ENCODE peak calls at places on chromosomes 4 and X, in seven cellular contexts. One of them, this sample, is unnamed.

GRCh38 chr4:87211249-87211952 is 9.0 kb downstream of the KLHL8 start:
- DNase-seq in natural killer cell: no peak
- DNase-seq in Caco-2: no peak
- DNase-seq in cardiac muscle cell: peak; percentile 17
- DNase-seq in D721Med: no peak
- DNase-seq in upper lobe of right lung: no peak
- DNase-seq in SK-N-SH: no peak
- DNase-seq in this sample: no peak

GRCh38 chrX:155108427-155108826 is 37.1 kb downstream of the BRCC3 start:
- DNase-seq in D721Med: no peak
- DNase-seq in Caco-2: no peak
- DNase-seq in cardiac muscle cell: no peak
- DNase-seq in SK-N-SH: no peak
- DNase-seq in natural killer cell: no peak
- DNase-seq in upper lobe of right lung: no peak
- DNase-seq in this sample: no peak

GRCh38 chr4:120718979-120719566 is 203.5 kb downstream of the PRDM5 start:
- DNase-seq in SK-N-SH: peak; percentile 34
- DNase-seq in natural killer cell: no peak
- DNase-seq in upper lobe of right lung: no peak
- DNase-seq in D721Med: no peak
- DNase-seq in cardiac muscle cell: peak; percentile 66
- DNase-seq in Caco-2: no peak
- DNase-seq in this sample: peak; percentile 28

GRCh38 chr4:108619372-108620100 is 840 bp upstream of the RPL34 start:
- DNase-seq in SK-N-SH: no peak
- DNase-seq in upper lobe of right lung: no peak
- DNase-seq in natural killer cell: no peak
- DNase-seq in Caco-2: no peak
- DNase-seq in cardiac muscle cell: no peak
- DNase-seq in D721Med: no peak
- DNase-seq in this sample: no peak

GRCh38 chr4:119037709-119038463 is 97.7 kb upstream of the MYOZ2 start:
- DNase-seq in natural killer cell: no peak
- DNase-seq in Caco-2: no peak
- DNase-seq in upper lobe of right lung: no peak
- DNase-seq in SK-N-SH: no peak
- DNase-seq in cardiac muscle cell: peak; percentile 54
- DNase-seq in D721Med: no peak
- DNase-seq in this sample: no peak

GRCh38 chr4:5470318-5470889 is 238.0 kb downstream of the EVC2 start:
- DNase-seq in SK-N-SH: no peak
- DNase-seq in cardiac muscle cell: no peak
- DNase-seq in D721Med: no peak
- DNase-seq in natural killer cell: no peak
- DNase-seq in Caco-2: no peak
- DNase-seq in upper lobe of right lung: no peak
- DNase-seq in this sample: no peak

GRCh38 chrX:30659421-30659820 is 6.2 kb downstream of the GK start:
- DNase-seq in Caco-2: no peak
- DNase-seq in SK-N-SH: no peak
- DNase-seq in cardiac muscle cell: peak; percentile 85
- DNase-seq in upper lobe of right lung: no peak
- DNase-seq in D721Med: no peak
- DNase-seq in natural killer cell: no peak
- DNase-seq in this sample: no peak

GRCh38 chr4:118905546-118905945 is 16.9 kb downstream of the SYNPO2 start:
- DNase-seq in cardiac muscle cell: peak; percentile 45
- DNase-seq in natural killer cell: no peak
- DNase-seq in upper lobe of right lung: no peak
- DNase-seq in Caco-2: no peak
- DNase-seq in SK-N-SH: no peak
- DNase-seq in D721Med: no peak
- DNase-seq in this sample: no peak

GRCh38 chr4:183798249-183798920 is 106.7 kb upstream of the STOX2 start:
- DNase-seq in upper lobe of right lung: peak; percentile 77
- DNase-seq in cardiac muscle cell: no peak
- DNase-seq in natural killer cell: no peak
- DNase-seq in D721Med: no peak
- DNase-seq in Caco-2: no peak
- DNase-seq in SK-N-SH: no peak
- DNase-seq in this sample: no peak

GRCh38 chr4:135277116-135277979 is 1075.8 kb upstream of the PABPC4L start:
- DNase-seq in cardiac muscle cell: peak; percentile 28
- DNase-seq in D721Med: no peak
- DNase-seq in upper lobe of right lung: no peak
- DNase-seq in Caco-2: no peak
- DNase-seq in natural killer cell: no peak
- DNase-seq in SK-N-SH: no peak
- DNase-seq in this sample: no peak

GRCh38 chr4:38896940-38897339 is 29.3 kb downstream of the FAM114A1 start:
- DNase-seq in SK-N-SH: no peak
- DNase-seq in Caco-2: no peak
- DNase-seq in upper lobe of right lung: no peak
- DNase-seq in D721Med: no peak
- DNase-seq in natural killer cell: no peak
- DNase-seq in cardiac muscle cell: no peak
- DNase-seq in this sample: no peak

DNA sequence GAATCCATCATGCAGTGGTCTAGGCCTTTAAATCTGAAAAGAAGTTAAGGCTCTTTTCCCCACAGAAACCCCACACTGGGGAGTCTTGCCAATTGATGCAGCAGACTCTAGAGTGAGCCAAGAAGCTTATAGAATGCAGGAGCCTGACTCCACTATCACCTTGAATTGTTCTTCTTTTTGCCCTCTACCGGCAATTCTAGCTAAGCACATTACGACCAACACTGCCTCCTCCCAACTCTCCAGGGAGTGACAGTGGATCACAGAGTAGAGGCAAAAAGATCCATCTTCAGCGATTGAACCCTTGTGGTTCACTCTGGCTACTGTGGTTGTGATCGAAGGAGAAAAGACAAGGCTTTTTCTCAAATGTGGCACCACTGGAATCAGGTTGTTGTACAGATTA is 331.5 kb downstream of the NKX6-1 start:
- DNase-seq in D721Med: peak; percentile 19
- DNase-seq in upper lobe of right lung: no peak
- DNase-seq in cardiac muscle cell: no peak
- DNase-seq in Caco-2: no peak
- DNase-seq in natural killer cell: no peak
- DNase-seq in SK-N-SH: no peak
- DNase-seq in this sample: no peak
- TF ChIP-seq CTCF in D721Med: peak; percentile 71
- TF ChIP-seq CTCF in upper lobe of right lung: no peak
- TF ChIP-seq CTCF in cardiac muscle cell: no peak
- TF ChIP-seq CTCF in Caco-2: no peak
- TF ChIP-seq CTCF in natural killer cell: no peak
- TF ChIP-seq CTCF in SK-N-SH: peak; percentile 25
- TF ChIP-seq CTCF in this sample: peak; percentile 47

GRCh38 chr4:186949847-186950246 is 226.2 kb upstream of the FAT1 start:
- DNase-seq in upper lobe of right lung: no peak
- DNase-seq in Caco-2: no peak
- DNase-seq in D721Med: no peak
- DNase-seq in SK-N-SH: no peak
- DNase-seq in natural killer cell: no peak
- DNase-seq in cardiac muscle cell: no peak
- DNase-seq in this sample: no peak

GRCh38 chr4:186946140-186946539 is 222.5 kb upstream of the FAT1 start:
- DNase-seq in SK-N-SH: no peak
- DNase-seq in Caco-2: no peak
- DNase-seq in D721Med: no peak
- DNase-seq in natural killer cell: no peak
- DNase-seq in cardiac muscle cell: no peak
- DNase-seq in upper lobe of right lung: no peak
- DNase-seq in this sample: no peak

GRCh38 chr4:186952709-186953108 is 229.1 kb upstream of the FAT1 start:
- DNase-seq in cardiac muscle cell: no peak
- DNase-seq in Caco-2: no peak
- DNase-seq in SK-N-SH: no peak
- DNase-seq in natural killer cell: no peak
- DNase-seq in D721Med: no peak
- DNase-seq in upper lobe of right lung: no peak
- DNase-seq in this sample: no peak

GRCh38 chr4:186946682-186947294 is 223.1 kb upstream of the FAT1 start:
- DNase-seq in SK-N-SH: peak; percentile 46
- DNase-seq in D721Med: no peak
- DNase-seq in upper lobe of right lung: no peak
- DNase-seq in natural killer cell: no peak
- DNase-seq in cardiac muscle cell: peak; percentile 32
- DNase-seq in Caco-2: peak; percentile 72
- DNase-seq in this sample: no peak

GRCh38 chr4:186948361-186949291 is 225.0 kb upstream of the FAT1 start:
- DNase-seq in upper lobe of right lung: no peak
- DNase-seq in natural killer cell: no peak
- DNase-seq in D721Med: no peak
- DNase-seq in cardiac muscle cell: peak; percentile 41
- DNase-seq in SK-N-SH: peak; percentile 55
- DNase-seq in Caco-2: no peak
- DNase-seq in this sample: peak; percentile 41
- TF ChIP-seq CTCF in upper lobe of right lung: peak; percentile 27
- TF ChIP-seq CTCF in natural killer cell: no peak
- TF ChIP-seq CTCF in D721Med: peak; percentile 44
- TF ChIP-seq CTCF in cardiac muscle cell: peak; percentile 60
- TF ChIP-seq CTCF in SK-N-SH: peak; percentile 50
- TF ChIP-seq CTCF in Caco-2: peak; percentile 31
- TF ChIP-seq CTCF in this sample: peak; percentile 55

GRCh38 chrX:95760356-95760755 is 924.3 kb upstream of the DIAPH2 start:
- DNase-seq in D721Med: no peak
- DNase-seq in natural killer cell: no peak
- DNase-seq in upper lobe of right lung: no peak
- DNase-seq in cardiac muscle cell: no peak
- DNase-seq in SK-N-SH: no peak
- DNase-seq in Caco-2: no peak
- DNase-seq in this sample: no peak

GRCh38 chrX:95764972-95765451 is 919.6 kb upstream of the DIAPH2 start:
- DNase-seq in Caco-2: no peak
- DNase-seq in cardiac muscle cell: peak; percentile 65
- DNase-seq in SK-N-SH: peak; percentile 14
- DNase-seq in upper lobe of right lung: no peak
- DNase-seq in D721Med: peak; percentile 8
- DNase-seq in natural killer cell: no peak
- DNase-seq in this sample: peak; percentile 1

DNA sequence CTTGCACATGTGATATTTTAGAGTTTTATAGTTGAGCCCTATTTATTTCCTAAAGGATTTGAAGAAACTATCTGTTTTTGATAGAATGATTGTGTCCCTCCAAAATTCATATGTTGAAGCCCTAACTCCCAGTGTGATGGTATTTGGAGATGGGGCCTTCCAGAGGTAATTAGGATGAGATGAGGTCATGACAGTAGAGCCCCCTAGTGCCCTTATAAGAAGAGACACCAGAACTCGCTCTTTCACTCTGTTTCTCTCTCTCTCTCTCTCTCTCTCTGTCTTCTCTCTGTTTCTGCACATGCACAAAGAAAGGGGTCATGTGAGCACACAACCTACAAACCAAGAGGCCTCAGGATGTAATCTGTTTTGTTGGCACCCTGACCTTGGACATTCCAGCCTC is 921.9 kb upstream of the DIAPH2 start:
- DNase-seq in natural killer cell: no peak
- DNase-seq in cardiac muscle cell: no peak
- DNase-seq in SK-N-SH: no peak
- DNase-seq in Caco-2: no peak
- DNase-seq in upper lobe of right lung: no peak
- DNase-seq in D721Med: no peak
- DNase-seq in this sample: no peak
- TF ChIP-seq CTCF in natural killer cell: no peak
- TF ChIP-seq CTCF in cardiac muscle cell: no peak
- TF ChIP-seq CTCF in SK-N-SH: peak; percentile 31
- TF ChIP-seq CTCF in Caco-2: peak; percentile 28
- TF ChIP-seq CTCF in upper lobe of right lung: no peak
- TF ChIP-seq CTCF in D721Med: peak; percentile 29
- TF ChIP-seq CTCF in this sample: peak; percentile 39

DNA sequence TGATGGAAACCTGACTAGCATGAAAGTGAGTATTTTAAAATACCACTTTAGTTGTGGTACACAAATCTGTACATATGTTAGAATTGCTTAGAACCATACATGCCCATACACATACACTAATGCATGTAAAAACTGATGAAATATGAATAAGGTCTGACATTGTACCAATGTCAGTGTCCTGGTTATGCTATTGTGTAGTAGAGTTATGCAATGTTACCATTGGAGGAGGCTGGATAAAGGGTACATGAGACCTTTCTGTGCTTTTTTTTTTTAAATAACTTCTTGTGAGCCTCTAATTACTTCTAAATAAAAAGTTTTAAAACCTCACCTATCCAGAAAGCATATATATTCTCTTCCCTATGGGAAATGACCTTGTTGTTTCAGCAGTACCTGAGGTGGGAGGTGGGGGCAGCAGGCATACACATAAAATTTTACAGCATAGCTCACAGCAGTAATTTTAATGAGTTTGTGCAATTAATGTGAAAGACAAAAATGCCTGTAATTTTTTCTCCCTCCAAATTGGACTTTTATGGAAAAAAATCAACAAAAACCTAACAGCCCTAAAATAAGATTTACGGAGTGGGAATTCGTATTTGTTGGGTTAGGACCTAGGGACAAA is 97.6 kb downstream of the RAP1GDS1 start:
- DNase-seq in natural killer cell: no peak
- DNase-seq in upper lobe of right lung: no peak
- DNase-seq in Caco-2: no peak
- DNase-seq in cardiac muscle cell: no peak
- DNase-seq in SK-N-SH: no peak
- DNase-seq in D721Med: no peak
- DNase-seq in this sample: no peak
- TF ChIP-seq CTCF in natural killer cell: no peak
- TF ChIP-seq CTCF in upper lobe of right lung: no peak
- TF ChIP-seq CTCF in Caco-2: no peak
- TF ChIP-seq CTCF in cardiac muscle cell: no peak
- TF ChIP-seq CTCF in SK-N-SH: no peak
- TF ChIP-seq CTCF in D721Med: no peak
- TF ChIP-seq CTCF in this sample: no peak

DNA sequence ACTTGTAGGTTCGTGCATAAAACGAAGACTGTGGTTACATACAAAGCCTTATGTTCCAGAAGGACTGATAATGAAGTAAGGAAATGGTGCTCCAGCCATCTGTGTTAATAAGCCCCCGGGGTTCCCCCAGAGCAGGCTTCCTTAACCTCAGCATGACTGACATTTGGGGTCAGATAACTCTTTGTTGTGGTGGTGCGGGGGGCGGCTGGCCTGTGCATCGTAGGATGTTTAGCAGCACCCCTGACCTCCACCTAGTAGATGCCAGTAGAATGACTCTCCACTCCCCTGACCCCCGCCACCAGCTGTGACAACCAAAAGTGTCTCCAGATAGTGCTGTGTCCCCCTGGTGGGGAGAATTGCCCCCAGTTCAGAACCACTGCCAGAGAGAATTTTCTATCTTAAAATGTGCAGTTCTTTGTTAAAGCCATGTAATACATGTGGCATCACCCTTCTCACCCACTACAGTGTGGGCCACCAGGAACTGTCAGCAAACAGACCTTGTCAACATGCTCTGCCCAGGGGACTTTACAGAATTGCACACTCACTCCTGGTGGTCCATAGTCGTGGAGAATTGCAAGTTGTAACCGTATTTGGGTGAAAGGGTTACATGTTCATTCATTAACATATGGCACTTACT is 7.5 kb downstream of the SH3KBP1 start:
- DNase-seq in upper lobe of right lung: no peak
- DNase-seq in D721Med: no peak
- DNase-seq in cardiac muscle cell: no peak
- DNase-seq in Caco-2: no peak
- DNase-seq in natural killer cell: no peak
- DNase-seq in SK-N-SH: no peak
- DNase-seq in this sample: no peak
- TF ChIP-seq CTCF in upper lobe of right lung: no peak
- TF ChIP-seq CTCF in D721Med: no peak
- TF ChIP-seq CTCF in cardiac muscle cell: no peak
- TF ChIP-seq CTCF in Caco-2: no peak
- TF ChIP-seq CTCF in natural killer cell: no peak
- TF ChIP-seq CTCF in SK-N-SH: no peak
- TF ChIP-seq CTCF in this sample: no peak